ENCODE peak calls at places on chromosome 3, in ten cellular contexts. One of them, this sample, is unnamed.

GRCh38 chr3:67593761-67594234 is 60.6 kb downstream of the SUCLG2 start:
- DNase-seq in fibroblast of pulmonary artery: peak; percentile 70
- DNase-seq in thoracic aorta: no peak
- DNase-seq in GM10248: no peak
- DNase-seq in epithelial cell of proximal tubule: no peak
- DNase-seq in heart right ventricle: no peak
- DNase-seq in progenitor cell of endocrine pancreas: no peak
- DNase-seq in CD8-positive, alpha-beta T cell: no peak
- DNase-seq in left ventricle myocardium inferior: no peak
- DNase-seq in gastrocnemius medialis: no peak
- DNase-seq in this sample: no peak

GRCh38 chr3:126731044-126731443 is 27.0 kb downstream of the CHCHD6 start:
- DNase-seq in left ventricle myocardium inferior: no peak
- DNase-seq in thoracic aorta: no peak
- DNase-seq in progenitor cell of endocrine pancreas: no peak
- DNase-seq in GM10248: no peak
- DNase-seq in CD8-positive, alpha-beta T cell: no peak
- DNase-seq in heart right ventricle: no peak
- DNase-seq in gastrocnemius medialis: no peak
- DNase-seq in epithelial cell of proximal tubule: no peak
- DNase-seq in fibroblast of pulmonary artery: no peak
- DNase-seq in this sample: no peak

GRCh38 chr3:136516095-136516494 is 236.1 kb downstream of the STAG1 start:
- DNase-seq in heart right ventricle: no peak
- DNase-seq in fibroblast of pulmonary artery: no peak
- DNase-seq in epithelial cell of proximal tubule: no peak
- DNase-seq in thoracic aorta: no peak
- DNase-seq in progenitor cell of endocrine pancreas: no peak
- DNase-seq in GM10248: no peak
- DNase-seq in gastrocnemius medialis: no peak
- DNase-seq in left ventricle myocardium inferior: no peak
- DNase-seq in CD8-positive, alpha-beta T cell: no peak
- DNase-seq in this sample: no peak

GRCh38 chr3:36512561-36512960 is 132.3 kb downstream of the STAC start:
- DNase-seq in gastrocnemius medialis: no peak
- DNase-seq in CD8-positive, alpha-beta T cell: no peak
- DNase-seq in fibroblast of pulmonary artery: no peak
- DNase-seq in left ventricle myocardium inferior: no peak
- DNase-seq in heart right ventricle: no peak
- DNase-seq in GM10248: no peak
- DNase-seq in thoracic aorta: no peak
- DNase-seq in epithelial cell of proximal tubule: no peak
- DNase-seq in progenitor cell of endocrine pancreas: no peak
- DNase-seq in this sample: no peak

GRCh38 chr3:86865506-86865905 is 125.4 kb downstream of the VGLL3 start:
- DNase-seq in fibroblast of pulmonary artery: peak; percentile 15
- DNase-seq in epithelial cell of proximal tubule: no peak
- DNase-seq in GM10248: no peak
- DNase-seq in left ventricle myocardium inferior: no peak
- DNase-seq in CD8-positive, alpha-beta T cell: no peak
- DNase-seq in gastrocnemius medialis: no peak
- DNase-seq in thoracic aorta: no peak
- DNase-seq in heart right ventricle: no peak
- DNase-seq in progenitor cell of endocrine pancreas: no peak
- DNase-seq in this sample: no peak

GRCh38 chr3:123424321-123424998 is 24.4 kb downstream of the ADCY5 start:
- DNase-seq in epithelial cell of proximal tubule: no peak
- DNase-seq in GM10248: no peak
- DNase-seq in progenitor cell of endocrine pancreas: no peak
- DNase-seq in left ventricle myocardium inferior: peak; percentile 56
- DNase-seq in fibroblast of pulmonary artery: no peak
- DNase-seq in CD8-positive, alpha-beta T cell: no peak
- DNase-seq in gastrocnemius medialis: no peak
- DNase-seq in thoracic aorta: no peak
- DNase-seq in heart right ventricle: peak; percentile 53
- DNase-seq in this sample: peak; percentile 80

GRCh38 chr3:171260430-171260829 is 199.8 kb downstream of the TNIK start:
- DNase-seq in CD8-positive, alpha-beta T cell: no peak
- DNase-seq in heart right ventricle: no peak
- DNase-seq in left ventricle myocardium inferior: no peak
- DNase-seq in fibroblast of pulmonary artery: no peak
- DNase-seq in gastrocnemius medialis: no peak
- DNase-seq in epithelial cell of proximal tubule: no peak
- DNase-seq in thoracic aorta: no peak
- DNase-seq in progenitor cell of endocrine pancreas: no peak
- DNase-seq in GM10248: no peak
- DNase-seq in this sample: no peak

GRCh38 chr3:177498037-177498857 is 301.0 kb upstream of the TBL1XR1 start:
- DNase-seq in CD8-positive, alpha-beta T cell: no peak
- DNase-seq in progenitor cell of endocrine pancreas: no peak
- DNase-seq in fibroblast of pulmonary artery: peak; percentile 73
- DNase-seq in GM10248: no peak
- DNase-seq in gastrocnemius medialis: no peak
- DNase-seq in thoracic aorta: no peak
- DNase-seq in left ventricle myocardium inferior: no peak
- DNase-seq in epithelial cell of proximal tubule: peak; percentile 78
- DNase-seq in heart right ventricle: no peak
- DNase-seq in this sample: no peak

GRCh38 chr3:160616721-160617120 is 51.4 kb upstream of the KPNA4 start:
- DNase-seq in epithelial cell of proximal tubule: no peak
- DNase-seq in thoracic aorta: no peak
- DNase-seq in fibroblast of pulmonary artery: peak; percentile 42
- DNase-seq in left ventricle myocardium inferior: no peak
- DNase-seq in progenitor cell of endocrine pancreas: no peak
- DNase-seq in GM10248: no peak
- DNase-seq in CD8-positive, alpha-beta T cell: no peak
- DNase-seq in heart right ventricle: no peak
- DNase-seq in gastrocnemius medialis: peak; percentile 14
- DNase-seq in this sample: no peak

GRCh38 chr3:141081141-141081795 is 30.1 kb downstream of the SPSB4 start:
- DNase-seq in progenitor cell of endocrine pancreas: no peak
- DNase-seq in fibroblast of pulmonary artery: no peak
- DNase-seq in gastrocnemius medialis: no peak
- DNase-seq in GM10248: no peak
- DNase-seq in epithelial cell of proximal tubule: no peak
- DNase-seq in thoracic aorta: no peak
- DNase-seq in left ventricle myocardium inferior: no peak
- DNase-seq in CD8-positive, alpha-beta T cell: no peak
- DNase-seq in heart right ventricle: no peak
- DNase-seq in this sample: no peak

GRCh38 chr3:51722362-51722761 is 15.5 kb downstream of the GRM2 start:
- DNase-seq in thoracic aorta: no peak
- DNase-seq in progenitor cell of endocrine pancreas: no peak
- DNase-seq in fibroblast of pulmonary artery: no peak
- DNase-seq in CD8-positive, alpha-beta T cell: no peak
- DNase-seq in left ventricle myocardium inferior: no peak
- DNase-seq in GM10248: no peak
- DNase-seq in gastrocnemius medialis: no peak
- DNase-seq in epithelial cell of proximal tubule: no peak
- DNase-seq in heart right ventricle: no peak
- DNase-seq in this sample: no peak

GRCh38 chr3:169509780-169510179 is 153.7 kb downstream of the MECOM start:
- DNase-seq in thoracic aorta: no peak
- DNase-seq in heart right ventricle: no peak
- DNase-seq in epithelial cell of proximal tubule: no peak
- DNase-seq in CD8-positive, alpha-beta T cell: no peak
- DNase-seq in progenitor cell of endocrine pancreas: no peak
- DNase-seq in fibroblast of pulmonary artery: no peak
- DNase-seq in gastrocnemius medialis: no peak
- DNase-seq in left ventricle myocardium inferior: no peak
- DNase-seq in GM10248: no peak
- DNase-seq in this sample: no peak

GRCh38 chr3:174716956-174717355 is 142.2 kb upstream of the NAALADL2 start:
- DNase-seq in thoracic aorta: no peak
- DNase-seq in heart right ventricle: no peak
- DNase-seq in fibroblast of pulmonary artery: no peak
- DNase-seq in CD8-positive, alpha-beta T cell: no peak
- DNase-seq in left ventricle myocardium inferior: no peak
- DNase-seq in gastrocnemius medialis: no peak
- DNase-seq in progenitor cell of endocrine pancreas: no peak
- DNase-seq in GM10248: no peak
- DNase-seq in epithelial cell of proximal tubule: no peak
- DNase-seq in this sample: no peak

GRCh38 chr3:140584549-140584948 is 93.3 kb upstream of the TRIM42 start:
- DNase-seq in heart right ventricle: no peak
- DNase-seq in CD8-positive, alpha-beta T cell: no peak
- DNase-seq in epithelial cell of proximal tubule: no peak
- DNase-seq in GM10248: no peak
- DNase-seq in fibroblast of pulmonary artery: no peak
- DNase-seq in progenitor cell of endocrine pancreas: no peak
- DNase-seq in thoracic aorta: no peak
- DNase-seq in gastrocnemius medialis: no peak
- DNase-seq in left ventricle myocardium inferior: no peak
- DNase-seq in this sample: no peak

GRCh38 chr3:104437131-104437750 is 929.5 kb upstream of the ALCAM start:
- DNase-seq in epithelial cell of proximal tubule: peak; percentile 42
- DNase-seq in fibroblast of pulmonary artery: peak; percentile 67
- DNase-seq in progenitor cell of endocrine pancreas: no peak
- DNase-seq in CD8-positive, alpha-beta T cell: no peak
- DNase-seq in GM10248: no peak
- DNase-seq in heart right ventricle: no peak
- DNase-seq in left ventricle myocardium inferior: no peak
- DNase-seq in thoracic aorta: no peak
- DNase-seq in gastrocnemius medialis: no peak
- DNase-seq in this sample: no peak

GRCh38 chr3:48125026-48125704 is 63.1 kb downstream of the CDC25A start:
- DNase-seq in heart right ventricle: no peak
- DNase-seq in GM10248: no peak
- DNase-seq in gastrocnemius medialis: no peak
- DNase-seq in thoracic aorta: no peak
- DNase-seq in progenitor cell of endocrine pancreas: no peak
- DNase-seq in left ventricle myocardium inferior: no peak
- DNase-seq in CD8-positive, alpha-beta T cell: no peak
- DNase-seq in fibroblast of pulmonary artery: peak; percentile 41
- DNase-seq in epithelial cell of proximal tubule: peak; percentile 72
- DNase-seq in this sample: peak; percentile 60

GRCh38 chr3:184040010-184040409 is 8.5 kb downstream of the HTR3D start:
- DNase-seq in fibroblast of pulmonary artery: peak; percentile 54
- DNase-seq in left ventricle myocardium inferior: no peak
- DNase-seq in progenitor cell of endocrine pancreas: no peak
- DNase-seq in CD8-positive, alpha-beta T cell: no peak
- DNase-seq in GM10248: no peak
- DNase-seq in heart right ventricle: no peak
- DNase-seq in thoracic aorta: no peak
- DNase-seq in epithelial cell of proximal tubule: no peak
- DNase-seq in gastrocnemius medialis: no peak
- DNase-seq in this sample: no peak
- TF ChIP-seq CTCF in fibroblast of pulmonary artery: peak; percentile 56
- TF ChIP-seq CTCF in left ventricle myocardium inferior: peak; percentile 29
- TF ChIP-seq CTCF in progenitor cell of endocrine pancreas: peak; percentile 30
- TF ChIP-seq CTCF in CD8-positive, alpha-beta T cell: no peak
- TF ChIP-seq CTCF in GM10248: no peak
- TF ChIP-seq CTCF in heart right ventricle: peak; percentile 38
- TF ChIP-seq CTCF in thoracic aorta: no peak
- TF ChIP-seq CTCF in epithelial cell of proximal tubule: peak; percentile 70
- TF ChIP-seq CTCF in gastrocnemius medialis: no peak
- TF ChIP-seq CTCF in this sample: no peak

GRCh38 chr3:166900866-166901577 is 479.1 kb downstream of the ZBBX start:
- DNase-seq in heart right ventricle: no peak
- DNase-seq in GM10248: no peak
- DNase-seq in thoracic aorta: no peak
- DNase-seq in CD8-positive, alpha-beta T cell: no peak
- DNase-seq in fibroblast of pulmonary artery: no peak
- DNase-seq in gastrocnemius medialis: no peak
- DNase-seq in epithelial cell of proximal tubule: no peak
- DNase-seq in left ventricle myocardium inferior: no peak
- DNase-seq in progenitor cell of endocrine pancreas: no peak
- DNase-seq in this sample: no peak

DNA sequence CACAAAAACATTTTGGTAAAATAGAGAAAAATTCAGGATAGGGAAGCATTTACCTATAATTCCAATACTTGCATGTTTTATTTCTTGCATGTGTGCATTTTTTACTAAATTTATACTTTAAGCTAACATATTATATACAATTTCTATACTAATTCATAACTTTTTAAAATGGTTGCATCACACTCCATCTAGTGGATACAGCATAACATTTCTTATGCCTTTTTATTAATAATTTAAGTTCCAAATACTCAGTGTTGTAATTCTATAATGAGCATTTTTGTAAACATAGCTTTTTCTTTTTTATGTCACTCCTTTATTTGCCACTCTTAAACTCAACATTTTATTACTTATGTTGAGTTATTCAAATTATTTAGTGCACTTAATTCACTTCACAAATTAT is 477.7 kb downstream of the ZBBX start:
- DNase-seq in heart right ventricle: no peak
- DNase-seq in CD8-positive, alpha-beta T cell: no peak
- DNase-seq in fibroblast of pulmonary artery: peak; percentile 6
- DNase-seq in thoracic aorta: no peak
- DNase-seq in gastrocnemius medialis: no peak
- DNase-seq in left ventricle myocardium inferior: no peak
- DNase-seq in progenitor cell of endocrine pancreas: no peak
- DNase-seq in epithelial cell of proximal tubule: no peak
- DNase-seq in GM10248: no peak
- DNase-seq in this sample: no peak
- TF ChIP-seq CTCF in heart right ventricle: no peak
- TF ChIP-seq CTCF in CD8-positive, alpha-beta T cell: no peak
- TF ChIP-seq CTCF in fibroblast of pulmonary artery: no peak
- TF ChIP-seq CTCF in thoracic aorta: no peak
- TF ChIP-seq CTCF in gastrocnemius medialis: no peak
- TF ChIP-seq CTCF in left ventricle myocardium inferior: no peak
- TF ChIP-seq CTCF in progenitor cell of endocrine pancreas: peak; percentile 12
- TF ChIP-seq CTCF in epithelial cell of proximal tubule: no peak
- TF ChIP-seq CTCF in GM10248: no peak
- TF ChIP-seq CTCF in this sample: no peak

DNA sequence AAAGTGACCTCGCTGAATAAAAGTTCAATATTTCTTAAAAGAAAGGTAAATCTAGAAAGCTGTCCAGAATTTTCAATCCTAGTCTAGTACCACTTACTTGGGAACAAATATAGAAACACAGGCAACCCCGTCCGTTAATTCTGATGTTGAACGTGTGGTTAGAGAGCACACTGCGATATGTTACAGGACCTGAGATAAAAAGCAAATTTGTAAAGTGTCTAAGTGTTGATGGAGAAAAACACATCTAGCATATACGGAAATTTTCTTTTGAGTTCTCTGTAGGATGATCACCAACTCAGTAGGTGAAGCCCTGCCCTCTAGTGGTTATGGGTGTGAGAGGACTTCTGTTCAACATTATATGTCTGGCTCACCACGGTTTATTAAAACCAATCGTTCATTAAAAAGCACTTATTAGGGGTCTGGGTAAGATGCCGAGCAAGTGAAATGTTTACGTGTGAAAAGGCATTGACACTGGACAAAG is 1.1 kb upstream of the ATP2C1 start:
- DNase-seq in thoracic aorta: peak; percentile 46
- DNase-seq in epithelial cell of proximal tubule: peak; percentile 41
- DNase-seq in CD8-positive, alpha-beta T cell: peak; percentile 61
- DNase-seq in gastrocnemius medialis: peak; percentile 61
- DNase-seq in left ventricle myocardium inferior: peak; percentile 20
- DNase-seq in heart right ventricle: no peak
- DNase-seq in GM10248: peak; percentile 64
- DNase-seq in fibroblast of pulmonary artery: peak; percentile 87
- DNase-seq in progenitor cell of endocrine pancreas: peak; percentile 21
- DNase-seq in this sample: peak; percentile 41
- TF ChIP-seq CTCF in thoracic aorta: peak; percentile 82
- TF ChIP-seq CTCF in epithelial cell of proximal tubule: peak; percentile 96
- TF ChIP-seq CTCF in CD8-positive, alpha-beta T cell: peak; percentile 87
- TF ChIP-seq CTCF in gastrocnemius medialis: peak; percentile 82
- TF ChIP-seq CTCF in left ventricle myocardium inferior: peak; percentile 86
- TF ChIP-seq CTCF in heart right ventricle: peak; percentile 87
- TF ChIP-seq CTCF in GM10248: peak; percentile 75
- TF ChIP-seq CTCF in fibroblast of pulmonary artery: peak; percentile 83
- TF ChIP-seq CTCF in progenitor cell of endocrine pancreas: peak; percentile 90
- TF ChIP-seq CTCF in this sample: peak; percentile 44

GRCh38 chr3:151544164-151544548 is 83.3 kb upstream of the IGSF10 start:
- DNase-seq in CD8-positive, alpha-beta T cell: no peak
- DNase-seq in progenitor cell of endocrine pancreas: no peak
- DNase-seq in GM10248: no peak
- DNase-seq in thoracic aorta: no peak
- DNase-seq in epithelial cell of proximal tubule: no peak
- DNase-seq in left ventricle myocardium inferior: no peak
- DNase-seq in heart right ventricle: no peak
- DNase-seq in fibroblast of pulmonary artery: no peak
- DNase-seq in gastrocnemius medialis: no peak
- DNase-seq in this sample: no peak
- TF ChIP-seq CTCF in CD8-positive, alpha-beta T cell: no peak
- TF ChIP-seq CTCF in progenitor cell of endocrine pancreas: no peak
- TF ChIP-seq CTCF in GM10248: no peak
- TF ChIP-seq CTCF in thoracic aorta: no peak
- TF ChIP-seq CTCF in epithelial cell of proximal tubule: no peak
- TF ChIP-seq CTCF in left ventricle myocardium inferior: no peak
- TF ChIP-seq CTCF in heart right ventricle: no peak
- TF ChIP-seq CTCF in fibroblast of pulmonary artery: no peak
- TF ChIP-seq CTCF in gastrocnemius medialis: no peak
- TF ChIP-seq CTCF in this sample: no peak

This sample was measured in ovary.